ENCODE peak calls at places on chromosomes 5 and 9, in ten cellular contexts. One of them, this sample, is unnamed.

GRCh38 chr5:31626156-31626555 is 12.8 kb upstream of the PDZD2 start:
- DNase-seq in NCI-H1436 treated with DMSO at 0.1 percent for 48 hours: no peak
- DNase-seq in AG09309: no peak
- DNase-seq in Jurkat, Clone E6-1: no peak
- DNase-seq in COR-L47: no peak
- DNase-seq in cardiac fibroblast: no peak
- DNase-seq in uterus: no peak
- DNase-seq in NCI-H1930: no peak
- DNase-seq in fibroblast of lung: no peak
- DNase-seq in activated CD8-positive, alpha-beta memory T cell treated with anti-CD3 and anti-CD28 coated beads for 48 hours: no peak
- DNase-seq in this sample: no peak

GRCh38 chr5:16179511-16179935 is at the start of gene MARCHF11:
- DNase-seq in NCI-H1436 treated with DMSO at 0.1 percent for 48 hours: no peak
- DNase-seq in AG09309: no peak
- DNase-seq in Jurkat, Clone E6-1: no peak
- DNase-seq in COR-L47: peak
- DNase-seq in cardiac fibroblast: no peak
- DNase-seq in uterus: no peak
- DNase-seq in NCI-H1930: peak
- DNase-seq in fibroblast of lung: no peak
- DNase-seq in activated CD8-positive, alpha-beta memory T cell treated with anti-CD3 and anti-CD28 coated beads for 48 hours: no peak
- DNase-seq in this sample: no peak

GRCh38 chr5:143258559-143259253 is 144.8 kb downstream of the NR3C1 start:
- DNase-seq in NCI-H1436 treated with DMSO at 0.1 percent for 48 hours: no peak
- DNase-seq in AG09309: no peak
- DNase-seq in Jurkat, Clone E6-1: no peak
- DNase-seq in COR-L47: no peak
- DNase-seq in cardiac fibroblast: no peak
- DNase-seq in uterus: no peak
- DNase-seq in NCI-H1930: no peak
- DNase-seq in fibroblast of lung: peak
- DNase-seq in activated CD8-positive, alpha-beta memory T cell treated with anti-CD3 and anti-CD28 coated beads for 48 hours: no peak
- DNase-seq in this sample: peak

GRCh38 chr5:4868140-4868735 is 271.9 kb upstream of the ADAMTS16 start:
- DNase-seq in NCI-H1436 treated with DMSO at 0.1 percent for 48 hours: no peak
- DNase-seq in AG09309: no peak
- DNase-seq in Jurkat, Clone E6-1: peak
- DNase-seq in COR-L47: no peak
- DNase-seq in cardiac fibroblast: peak
- DNase-seq in uterus: peak
- DNase-seq in NCI-H1930: peak
- DNase-seq in fibroblast of lung: no peak
- DNase-seq in activated CD8-positive, alpha-beta memory T cell treated with anti-CD3 and anti-CD28 coated beads for 48 hours: no peak
- DNase-seq in this sample: peak

GRCh38 chr5:147558826-147559225 is 49.0 kb upstream of the DPYSL3 start:
- DNase-seq in NCI-H1436 treated with DMSO at 0.1 percent for 48 hours: peak
- DNase-seq in AG09309: no peak
- DNase-seq in Jurkat, Clone E6-1: no peak
- DNase-seq in COR-L47: peak
- DNase-seq in cardiac fibroblast: peak
- DNase-seq in uterus: peak
- DNase-seq in NCI-H1930: peak
- DNase-seq in fibroblast of lung: peak
- DNase-seq in activated CD8-positive, alpha-beta memory T cell treated with anti-CD3 and anti-CD28 coated beads for 48 hours: no peak
- DNase-seq in this sample: peak

GRCh38 chr9:136264046-136264802 is 18.6 kb upstream of the QSOX2 start:
- DNase-seq in NCI-H1436 treated with DMSO at 0.1 percent for 48 hours: no peak
- DNase-seq in AG09309: no peak
- DNase-seq in Jurkat, Clone E6-1: no peak
- DNase-seq in COR-L47: no peak
- DNase-seq in cardiac fibroblast: no peak
- DNase-seq in uterus: no peak
- DNase-seq in NCI-H1930: no peak
- DNase-seq in fibroblast of lung: no peak
- DNase-seq in activated CD8-positive, alpha-beta memory T cell treated with anti-CD3 and anti-CD28 coated beads for 48 hours: no peak
- DNase-seq in this sample: no peak

GRCh38 chr5:34496258-34496657 is 159.9 kb upstream of the RAI14 start:
- DNase-seq in NCI-H1436 treated with DMSO at 0.1 percent for 48 hours: no peak
- DNase-seq in AG09309: no peak
- DNase-seq in Jurkat, Clone E6-1: no peak
- DNase-seq in COR-L47: no peak
- DNase-seq in cardiac fibroblast: no peak
- DNase-seq in uterus: peak
- DNase-seq in NCI-H1930: no peak
- DNase-seq in fibroblast of lung: no peak
- DNase-seq in activated CD8-positive, alpha-beta memory T cell treated with anti-CD3 and anti-CD28 coated beads for 48 hours: no peak
- DNase-seq in this sample: no peak

GRCh38 chr9:89710689-89711088 is 105.9 kb downstream of the GADD45G start:
- DNase-seq in NCI-H1436 treated with DMSO at 0.1 percent for 48 hours: no peak
- DNase-seq in AG09309: no peak
- DNase-seq in Jurkat, Clone E6-1: no peak
- DNase-seq in COR-L47: no peak
- DNase-seq in cardiac fibroblast: peak
- DNase-seq in uterus: no peak
- DNase-seq in NCI-H1930: no peak
- DNase-seq in fibroblast of lung: peak
- DNase-seq in activated CD8-positive, alpha-beta memory T cell treated with anti-CD3 and anti-CD28 coated beads for 48 hours: no peak
- DNase-seq in this sample: peak

GRCh38 chr5:169798438-169798837 is 161.4 kb downstream of the DOCK2 start:
- DNase-seq in NCI-H1436 treated with DMSO at 0.1 percent for 48 hours: no peak
- DNase-seq in AG09309: no peak
- DNase-seq in Jurkat, Clone E6-1: no peak
- DNase-seq in COR-L47: no peak
- DNase-seq in cardiac fibroblast: no peak
- DNase-seq in uterus: no peak
- DNase-seq in NCI-H1930: no peak
- DNase-seq in fibroblast of lung: no peak
- DNase-seq in activated CD8-positive, alpha-beta memory T cell treated with anti-CD3 and anti-CD28 coated beads for 48 hours: no peak
- DNase-seq in this sample: no peak

GRCh38 chr5:159877087-159877486 is 39.2 kb upstream of the ADRA1B start:
- DNase-seq in NCI-H1436 treated with DMSO at 0.1 percent for 48 hours: no peak
- DNase-seq in AG09309: no peak
- DNase-seq in Jurkat, Clone E6-1: no peak
- DNase-seq in COR-L47: no peak
- DNase-seq in cardiac fibroblast: no peak
- DNase-seq in uterus: peak
- DNase-seq in NCI-H1930: no peak
- DNase-seq in fibroblast of lung: no peak
- DNase-seq in activated CD8-positive, alpha-beta memory T cell treated with anti-CD3 and anti-CD28 coated beads for 48 hours: no peak
- DNase-seq in this sample: no peak

GRCh38 chr5:135629164-135629563 is 50.4 kb upstream of the CXCL14 start:
- DNase-seq in NCI-H1436 treated with DMSO at 0.1 percent for 48 hours: no peak
- DNase-seq in AG09309: no peak
- DNase-seq in Jurkat, Clone E6-1: no peak
- DNase-seq in COR-L47: no peak
- DNase-seq in cardiac fibroblast: no peak
- DNase-seq in uterus: no peak
- DNase-seq in NCI-H1930: no peak
- DNase-seq in fibroblast of lung: no peak
- DNase-seq in activated CD8-positive, alpha-beta memory T cell treated with anti-CD3 and anti-CD28 coated beads for 48 hours: no peak
- DNase-seq in this sample: no peak

GRCh38 chr5:42566658-42567313 is 143.5 kb downstream of the GHR start:
- DNase-seq in NCI-H1436 treated with DMSO at 0.1 percent for 48 hours: no peak
- DNase-seq in AG09309: no peak
- DNase-seq in Jurkat, Clone E6-1: no peak
- DNase-seq in COR-L47: no peak
- DNase-seq in cardiac fibroblast: peak
- DNase-seq in uterus: no peak
- DNase-seq in NCI-H1930: no peak
- DNase-seq in fibroblast of lung: peak
- DNase-seq in activated CD8-positive, alpha-beta memory T cell treated with anti-CD3 and anti-CD28 coated beads for 48 hours: no peak
- DNase-seq in this sample: peak

GRCh38 chr9:123072407-123072995 is 39.0 kb downstream of the GPR21 start:
- DNase-seq in NCI-H1436 treated with DMSO at 0.1 percent for 48 hours: no peak
- DNase-seq in AG09309: no peak
- DNase-seq in Jurkat, Clone E6-1: no peak
- DNase-seq in COR-L47: no peak
- DNase-seq in cardiac fibroblast: no peak
- DNase-seq in uterus: no peak
- DNase-seq in NCI-H1930: no peak
- DNase-seq in fibroblast of lung: no peak
- DNase-seq in activated CD8-positive, alpha-beta memory T cell treated with anti-CD3 and anti-CD28 coated beads for 48 hours: no peak
- DNase-seq in this sample: no peak

GRCh38 chr9:97749928-97750327 is 52.8 kb upstream of the XPA start:
- DNase-seq in NCI-H1436 treated with DMSO at 0.1 percent for 48 hours: no peak
- DNase-seq in AG09309: no peak
- DNase-seq in Jurkat, Clone E6-1: no peak
- DNase-seq in COR-L47: no peak
- DNase-seq in cardiac fibroblast: no peak
- DNase-seq in uterus: no peak
- DNase-seq in NCI-H1930: no peak
- DNase-seq in fibroblast of lung: no peak
- DNase-seq in activated CD8-positive, alpha-beta memory T cell treated with anti-CD3 and anti-CD28 coated beads for 48 hours: no peak
- DNase-seq in this sample: no peak

GRCh38 chr9:89791754-89792153 is 186.9 kb downstream of the GADD45G start:
- DNase-seq in NCI-H1436 treated with DMSO at 0.1 percent for 48 hours: no peak
- DNase-seq in AG09309: no peak
- DNase-seq in Jurkat, Clone E6-1: no peak
- DNase-seq in COR-L47: no peak
- DNase-seq in cardiac fibroblast: no peak
- DNase-seq in uterus: no peak
- DNase-seq in NCI-H1930: no peak
- DNase-seq in fibroblast of lung: no peak
- DNase-seq in activated CD8-positive, alpha-beta memory T cell treated with anti-CD3 and anti-CD28 coated beads for 48 hours: no peak
- DNase-seq in this sample: no peak

GRCh38 chr9:113215142-113215541 is 5.9 kb downstream of the FKBP15 start:
- DNase-seq in NCI-H1436 treated with DMSO at 0.1 percent for 48 hours: no peak
- DNase-seq in AG09309: no peak
- DNase-seq in Jurkat, Clone E6-1: no peak
- DNase-seq in COR-L47: no peak
- DNase-seq in cardiac fibroblast: peak
- DNase-seq in uterus: no peak
- DNase-seq in NCI-H1930: no peak
- DNase-seq in fibroblast of lung: peak
- DNase-seq in activated CD8-positive, alpha-beta memory T cell treated with anti-CD3 and anti-CD28 coated beads for 48 hours: no peak
- DNase-seq in this sample: peak

GRCh38 chr5:151036556-151036955 is 16.2 kb downstream of the GPX3 start:
- DNase-seq in NCI-H1436 treated with DMSO at 0.1 percent for 48 hours: no peak
- DNase-seq in AG09309: no peak
- DNase-seq in Jurkat, Clone E6-1: no peak
- DNase-seq in COR-L47: peak
- DNase-seq in cardiac fibroblast: no peak
- DNase-seq in uterus: no peak
- DNase-seq in NCI-H1930: no peak
- DNase-seq in fibroblast of lung: no peak
- DNase-seq in activated CD8-positive, alpha-beta memory T cell treated with anti-CD3 and anti-CD28 coated beads for 48 hours: no peak
- DNase-seq in this sample: no peak

GRCh38 chr9:86516564-86516963 is 162.4 kb upstream of the TUT7 start:
- DNase-seq in NCI-H1436 treated with DMSO at 0.1 percent for 48 hours: no peak
- DNase-seq in AG09309: no peak
- DNase-seq in Jurkat, Clone E6-1: no peak
- DNase-seq in COR-L47: no peak
- DNase-seq in cardiac fibroblast: no peak
- DNase-seq in uterus: no peak
- DNase-seq in NCI-H1930: no peak
- DNase-seq in fibroblast of lung: no peak
- DNase-seq in activated CD8-positive, alpha-beta memory T cell treated with anti-CD3 and anti-CD28 coated beads for 48 hours: no peak
- DNase-seq in this sample: no peak

GRCh38 chr5:150266807-150267408 is 22.7 kb downstream of the CAMK2A start:
- DNase-seq in NCI-H1436 treated with DMSO at 0.1 percent for 48 hours: no peak
- DNase-seq in AG09309: no peak
- DNase-seq in Jurkat, Clone E6-1: no peak
- DNase-seq in COR-L47: peak
- DNase-seq in cardiac fibroblast: no peak
- DNase-seq in uterus: no peak
- DNase-seq in NCI-H1930: no peak
- DNase-seq in fibroblast of lung: no peak
- DNase-seq in activated CD8-positive, alpha-beta memory T cell treated with anti-CD3 and anti-CD28 coated beads for 48 hours: no peak
- DNase-seq in this sample: no peak

GRCh38 chr5:74632947-74633356 is 7.6 kb downstream of the ENC1 start:
- DNase-seq in NCI-H1436 treated with DMSO at 0.1 percent for 48 hours: no peak
- DNase-seq in AG09309: no peak
- DNase-seq in Jurkat, Clone E6-1: no peak
- DNase-seq in COR-L47: no peak
- DNase-seq in cardiac fibroblast: peak
- DNase-seq in uterus: no peak
- DNase-seq in NCI-H1930: no peak
- DNase-seq in fibroblast of lung: peak
- DNase-seq in activated CD8-positive, alpha-beta memory T cell treated with anti-CD3 and anti-CD28 coated beads for 48 hours: no peak
- DNase-seq in this sample: peak

GRCh38 chr5:82396871-82397514 is 118.8 kb upstream of the RPS23 start:
- DNase-seq in NCI-H1436 treated with DMSO at 0.1 percent for 48 hours: no peak
- DNase-seq in AG09309: peak
- DNase-seq in Jurkat, Clone E6-1: no peak
- DNase-seq in COR-L47: peak
- DNase-seq in cardiac fibroblast: peak
- DNase-seq in uterus: peak
- DNase-seq in NCI-H1930: no peak
- DNase-seq in fibroblast of lung: peak
- DNase-seq in activated CD8-positive, alpha-beta memory T cell treated with anti-CD3 and anti-CD28 coated beads for 48 hours: no peak
- DNase-seq in this sample: peak

GRCh38 chr5:110932755-110933488 is 138.6 kb upstream of the TSLP start:
- DNase-seq in NCI-H1436 treated with DMSO at 0.1 percent for 48 hours: no peak
- DNase-seq in AG09309: no peak
- DNase-seq in Jurkat, Clone E6-1: no peak
- DNase-seq in COR-L47: no peak
- DNase-seq in cardiac fibroblast: no peak
- DNase-seq in uterus: no peak
- DNase-seq in NCI-H1930: no peak
- DNase-seq in fibroblast of lung: no peak
- DNase-seq in activated CD8-positive, alpha-beta memory T cell treated with anti-CD3 and anti-CD28 coated beads for 48 hours: no peak
- DNase-seq in this sample: no peak

GRCh38 chr5:158320934-158321333 is 462.0 kb upstream of the CLINT1 start:
- DNase-seq in NCI-H1436 treated with DMSO at 0.1 percent for 48 hours: no peak
- DNase-seq in AG09309: no peak
- DNase-seq in Jurkat, Clone E6-1: no peak
- DNase-seq in COR-L47: no peak
- DNase-seq in cardiac fibroblast: no peak
- DNase-seq in uterus: no peak
- DNase-seq in NCI-H1930: no peak
- DNase-seq in fibroblast of lung: no peak
- DNase-seq in activated CD8-positive, alpha-beta memory T cell treated with anti-CD3 and anti-CD28 coated beads for 48 hours: no peak
- DNase-seq in this sample: no peak

GRCh38 chr5:142684508-142685031 is 1.3 kb downstream of the FGF1 start:
- DNase-seq in NCI-H1436 treated with DMSO at 0.1 percent for 48 hours: no peak
- DNase-seq in AG09309: no peak
- DNase-seq in Jurkat, Clone E6-1: no peak
- DNase-seq in COR-L47: no peak
- DNase-seq in cardiac fibroblast: peak
- DNase-seq in uterus: no peak
- DNase-seq in NCI-H1930: no peak
- DNase-seq in fibroblast of lung: no peak
- DNase-seq in activated CD8-positive, alpha-beta memory T cell treated with anti-CD3 and anti-CD28 coated beads for 48 hours: no peak
- DNase-seq in this sample: no peak